ENCODE peak calls at places on chromosomes 5 and 9, in five cellular contexts. I is SK-N-SH, P is K562, Z is GM12878, S is H1. J is an unnamed sample.

GRCh38 chr5:73218552-73219171 is 45.7 kb downstream of the TMEM174 start:
- DNase-seq in I (no peak), P (no peak), Z (no peak), S (no peak), J (no peak)

GRCh38 chr5:55481293-55481900 is 53.4 kb downstream of the PLPP1 start:
- DNase-seq in I (no peak), P (no peak), Z (no peak), S (no peak), J (no peak)

GRCh38 chr5:116573617-116574431 is 799 bp downstream of the SEMA6A start:
- DNase-seq in I (peak), P (no peak), Z (no peak), S (no peak), J (no peak)

GRCh38 chr9:77897292-77897691 is 134.3 kb downstream of the GNAQ start:
- DNase-seq in I (peak), P (no peak), Z (no peak), S (no peak), J (peak)

GRCh38 chr9:110371411-110372013 is 33.8 kb upstream of the TXNDC8 start:
- DNase-seq in I (no peak), P (peak), Z (no peak), S (no peak), J (no peak)

GRCh38 chr5:172973931-172974330 is 9.6 kb upstream of the ATP6V0E1 start:
- DNase-seq in I (no peak), P (no peak), Z (no peak), S (no peak), J (no peak)

GRCh38 chr5:124658867-124659557 is 87.4 kb downstream of the ZNF608 start:
- DNase-seq in I (no peak), P (no peak), Z (no peak), S (no peak), J (no peak)

GRCh38 chr5:56339732-56340131 is 106.6 kb upstream of the ANKRD55 start:
- DNase-seq in I (no peak), P (no peak), Z (no peak), S (no peak), J (no peak)

GRCh38 chr5:112418412-112419049 is 546 bp downstream of the EPB41L4A start:
- DNase-seq in I (peak), P (no peak), Z (no peak), S (no peak), J (no peak)

GRCh38 chr5:35926389-35927051 is 11.9 kb downstream of the CAPSL start:
- DNase-seq in I (peak), P (peak), Z (no peak), S (no peak), J (peak)

GRCh38 chr9:126384926-126385325 is 58.3 kb downstream of the MVB12B start:
- DNase-seq in I (no peak), P (no peak), Z (no peak), S (no peak), J (no peak)

GRCh38 chr9:136296434-136297015 is 7.4 kb downstream of the CCDC187 start:
- DNase-seq in I (no peak), P (no peak), Z (no peak), S (no peak), J (no peak)

GRCh38 chr9:110764006-110764405 is 95.4 kb downstream of the MUSK start:
- DNase-seq in I (no peak), P (no peak), Z (no peak), S (no peak), J (no peak)

GRCh38 chr5:93150311-93151012 is 430.6 kb downstream of the NR2F1-AS1 start:
- DNase-seq in I (no peak), P (no peak), Z (no peak), S (no peak), J (no peak)

GRCh38 chr5:26231316-26231715 is 807.1 kb downstream of the CDH9 start:
- DNase-seq in I (no peak), P (no peak), Z (no peak), S (no peak), J (no peak)

GRCh38 chr9:70883056-70883455 is 238.4 kb downstream of the TRPM3 start:
- DNase-seq in I (no peak), P (no peak), Z (no peak), S (no peak), J (no peak)

GRCh38 chr5:137730331-137730730 is 5.6 kb downstream of the KLHL3 start:
- DNase-seq in I (no peak), P (no peak), Z (no peak), S (no peak), J (no peak)

GRCh38 chr9:826500-827280 is 14.8 kb upstream of the DMRT1 start:
- DNase-seq in I (no peak), P (peak), Z (no peak), S (no peak), J (no peak)

GRCh38 chr5:35436441-35437057 is 181.1 kb upstream of the SPEF2 start:
- DNase-seq in I (peak), P (peak), Z (no peak), S (no peak), J (peak)

GRCh38 chr9:33721674-33722358 is 73.5 kb upstream of the PRSS3 start:
- DNase-seq in I (peak), P (peak), Z (peak), S (peak), J (peak)

GRCh38 chr9:133905493-133905892 is 86.6 kb downstream of the VAV2 start:
- DNase-seq in I (no peak), P (no peak), Z (no peak), S (no peak), J (no peak)

GRCh38 chr9:72203205-72203803 is 54.1 kb downstream of the GDA start:
- DNase-seq in I (peak), P (peak), Z (no peak), S (no peak), J (peak)

GRCh38 chr5:135569755-135570452 is 8.9 kb downstream of the CXCL14 start:
- DNase-seq in I (peak), P (peak), Z (no peak), S (no peak), J (peak)

GRCh38 chr5:7856855-7857254 is 5.9 kb upstream of the CFAP90 start:
- DNase-seq in I (peak), P (peak), Z (no peak), S (no peak), J (peak)

GRCh38 chr5:94192658-94193391 is 425.6 kb downstream of the KIAA0825 start:
- DNase-seq in I (no peak), P (no peak), Z (no peak), S (no peak), J (no peak)

GRCh38 chr5:135073771-135074345 is 39.8 kb upstream of the PITX1 start:
- DNase-seq in I (no peak), P (no peak), Z (no peak), S (no peak), J (no peak)

GRCh38 chr5:31692561-31693221 is 53.8 kb downstream of the PDZD2 start:
- DNase-seq in I (no peak), P (no peak), Z (no peak), S (no peak), J (no peak)

GRCh38 chr9:11023201-11023600 is 410.4 kb upstream of the PTPRD start:
- DNase-seq in I (no peak), P (no peak), Z (no peak), S (no peak), J (no peak)

GRCh38 chr5:169808118-169808581 is 171.1 kb downstream of the DOCK2 start:
- DNase-seq in I (no peak), P (no peak), Z (no peak), S (peak), J (no peak)

GRCh38 chr5:169805937-169806700 is 169.0 kb downstream of the DOCK2 start:
- DNase-seq in I (no peak), P (no peak), Z (no peak), S (no peak), J (no peak)

GRCh38 chr5:169804861-169805260 is 167.8 kb downstream of the DOCK2 start:
- DNase-seq in I (no peak), P (no peak), Z (no peak), S (no peak), J (no peak)

GRCh38 chr5:169803077-169803981 is 166.3 kb downstream of the DOCK2 start:
- DNase-seq in I (peak), P (peak), Z (no peak), S (no peak), J (no peak)

DNA sequence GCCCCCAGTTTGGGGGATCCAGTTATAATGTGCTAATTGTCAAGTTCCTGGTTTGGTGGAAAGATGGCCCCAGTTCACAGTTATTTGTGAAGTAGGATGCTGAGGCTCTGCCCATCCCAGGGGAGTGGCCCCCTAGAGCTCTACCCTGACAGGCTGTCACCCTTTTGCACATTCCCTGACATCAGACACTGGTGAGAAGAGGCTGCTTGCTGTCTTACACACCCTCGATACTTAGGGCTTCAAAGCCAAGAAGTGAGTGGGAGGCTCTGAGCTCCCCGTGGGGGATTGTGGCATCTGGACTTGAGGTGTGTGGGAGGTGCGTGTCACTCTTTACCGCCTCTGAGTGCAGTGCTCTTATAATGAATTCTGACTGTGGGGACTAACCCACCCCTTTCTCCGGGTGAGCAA is 168.5 kb downstream of the DOCK2 start:
- DNase-seq in I (no peak), P (peak), Z (peak), S (no peak), J (no peak)
- TF ChIP-seq GABPA in I (no peak), P (no peak), Z (no peak), S (no peak), J (no peak)

GRCh38 chr5:78808818-78809217 is 160.2 kb upstream of the LHFPL2 start:
- DNase-seq in I (peak), P (no peak), Z (no peak), S (no peak), J (no peak)

GRCh38 chr5:78808380-78808779 is 159.8 kb upstream of the LHFPL2 start:
- DNase-seq in I (no peak), P (no peak), Z (no peak), S (no peak), J (no peak)

GRCh38 chr5:78805474-78806124 is 157.0 kb upstream of the LHFPL2 start:
- DNase-seq in I (peak), P (no peak), Z (no peak), S (no peak), J (no peak)

GRCh38 chr5:78804995-78805394 is 156.4 kb upstream of the LHFPL2 start:
- DNase-seq in I (no peak), P (no peak), Z (no peak), S (no peak), J (no peak)

DNA sequence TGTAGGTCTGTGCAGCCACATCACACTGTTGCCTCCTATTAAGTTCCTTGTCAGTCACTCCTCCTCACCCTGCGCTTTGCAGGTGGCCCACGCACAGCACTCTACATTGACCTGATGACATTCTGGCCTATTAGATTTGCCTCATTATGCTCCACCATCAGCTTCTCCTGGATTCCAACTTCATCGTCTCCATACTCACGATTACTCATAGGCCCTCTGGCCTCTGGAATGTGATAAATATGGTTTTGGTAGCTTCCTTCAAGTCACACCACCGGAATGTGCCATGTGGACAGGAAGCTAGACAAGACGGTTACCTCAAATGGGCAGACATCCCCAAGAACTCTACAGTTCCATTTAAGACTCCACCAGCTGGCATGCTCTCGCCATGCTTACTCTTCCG is 158.0 kb upstream of the LHFPL2 start:
- DNase-seq in I (no peak), P (no peak), Z (no peak), S (no peak), J (no peak)
- H3K4me2 ChIP-seq in I (peak), P (no peak), Z (no peak), S (no peak), J (no peak)

GRCh38 chr5:126234563-126235195 is 188.5 kb upstream of the GRAMD2B start:
- DNase-seq in I (peak), P (no peak), Z (no peak), S (no peak), J (peak)
- TF ChIP-seq JUND in I (no peak), P (no peak), Z (no peak), S (no peak), J (no peak)

GRCh38 chr5:142548739-142549275 is 137.1 kb downstream of the FGF1 start:
- DNase-seq in I (peak), P (peak), Z (peak), S (peak), J (peak)

GRCh38 chr5:142545653-142546322 is 140.1 kb downstream of the FGF1 start:
- DNase-seq in I (no peak), P (no peak), Z (no peak), S (no peak), J (no peak)

GRCh38 chr5:142549834-142550233 is 136.1 kb downstream of the FGF1 start:
- DNase-seq in I (no peak), P (no peak), Z (no peak), S (no peak), J (no peak)

GRCh38 chr5:142544946-142545652 is 140.8 kb downstream of the FGF1 start:
- DNase-seq in I (no peak), P (no peak), Z (no peak), S (no peak), J (no peak)

DNA sequence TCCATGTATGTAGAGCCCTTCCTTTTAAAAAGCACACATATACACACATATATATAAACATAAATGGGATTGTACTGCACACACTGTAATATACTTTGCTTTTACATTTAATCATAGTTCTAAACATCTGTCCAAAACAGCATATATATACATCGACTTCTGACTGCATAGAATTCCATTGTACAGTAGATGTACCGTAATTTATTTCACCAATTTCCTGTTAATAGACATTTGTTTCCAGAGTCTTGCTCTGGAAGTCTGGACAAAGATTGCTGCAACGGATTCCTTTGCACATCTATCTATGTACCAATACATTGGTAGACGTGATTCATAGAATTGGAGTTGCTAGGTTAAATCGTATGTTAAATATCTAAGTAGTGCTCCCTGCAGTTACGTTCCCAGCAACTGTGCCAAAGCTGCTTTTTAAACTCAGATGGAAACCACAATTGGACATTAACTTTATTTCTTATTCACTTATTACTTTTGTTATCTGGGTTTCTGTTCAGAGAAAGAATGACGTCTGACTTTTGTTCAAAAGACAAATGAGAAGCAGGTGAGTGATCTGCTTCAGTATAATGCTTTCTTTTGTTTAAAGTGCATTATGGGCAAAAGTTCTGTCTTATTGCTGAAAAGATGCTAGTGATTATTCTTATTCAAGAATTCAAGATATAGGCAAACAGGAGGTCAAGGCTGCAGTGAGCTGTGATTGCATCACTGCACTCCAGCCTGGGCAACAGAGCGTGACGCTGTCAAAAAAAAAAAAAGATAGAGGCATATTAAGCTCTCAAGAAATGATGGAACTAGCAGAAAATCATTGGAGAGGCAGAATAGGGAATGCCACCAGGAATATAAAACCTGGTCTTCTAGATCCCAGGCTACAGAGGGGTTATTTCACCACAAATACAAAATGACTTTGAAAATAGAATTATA is 138.2 kb downstream of the FGF1 start:
- DNase-seq in I (no peak), P (no peak), Z (no peak), S (no peak), J (no peak)
- TF ChIP-seq GABPA in I (no peak), P (no peak), Z (no peak), S (no peak), J (no peak)

DNA sequence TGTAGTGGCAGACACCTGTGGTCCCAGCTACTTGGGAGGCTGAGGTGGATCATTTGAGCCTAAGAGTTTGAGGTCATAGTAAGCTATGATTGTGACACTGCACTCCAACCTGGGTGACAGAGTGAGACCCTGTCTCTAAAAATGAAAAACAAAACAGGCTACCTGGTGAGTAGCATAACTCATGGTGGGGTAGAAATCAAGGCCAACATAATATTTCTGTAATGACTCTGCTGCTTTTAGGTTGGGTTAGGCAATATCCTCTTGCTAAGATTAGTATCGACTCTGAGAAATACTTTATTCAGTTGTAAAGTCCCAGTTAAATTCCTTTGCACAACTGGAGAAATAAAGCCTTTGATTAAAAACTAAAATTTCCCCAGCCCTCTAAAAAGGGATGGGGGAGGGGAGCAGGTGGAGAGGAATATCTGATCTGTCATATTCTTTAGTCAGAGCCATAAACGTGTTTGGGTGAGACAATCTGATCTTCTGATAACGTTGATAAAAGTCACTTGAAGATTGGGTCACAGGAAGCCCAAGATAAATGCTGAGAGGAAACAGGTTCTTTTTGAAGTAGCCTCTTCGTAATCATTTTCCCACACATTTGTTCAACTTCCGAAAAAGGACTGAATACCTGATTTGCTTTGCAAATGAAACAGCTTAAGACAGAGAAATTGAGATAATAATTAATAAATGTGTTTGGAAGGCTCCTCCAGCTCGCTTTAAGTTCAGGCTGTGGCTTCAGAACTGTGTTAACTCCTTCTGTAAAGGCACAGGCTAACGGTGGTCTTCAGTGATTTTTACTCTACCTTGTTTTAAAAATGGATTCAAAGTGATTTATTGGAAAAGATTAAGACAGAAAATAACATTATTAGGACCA is 15.0 kb downstream of the IL4 start:
- DNase-seq in I (no peak), P (no peak), Z (no peak), S (no peak), J (no peak)
- H3K4me2 ChIP-seq in I (no peak), P (no peak), Z (no peak), S (no peak), J (no peak)

DNA sequence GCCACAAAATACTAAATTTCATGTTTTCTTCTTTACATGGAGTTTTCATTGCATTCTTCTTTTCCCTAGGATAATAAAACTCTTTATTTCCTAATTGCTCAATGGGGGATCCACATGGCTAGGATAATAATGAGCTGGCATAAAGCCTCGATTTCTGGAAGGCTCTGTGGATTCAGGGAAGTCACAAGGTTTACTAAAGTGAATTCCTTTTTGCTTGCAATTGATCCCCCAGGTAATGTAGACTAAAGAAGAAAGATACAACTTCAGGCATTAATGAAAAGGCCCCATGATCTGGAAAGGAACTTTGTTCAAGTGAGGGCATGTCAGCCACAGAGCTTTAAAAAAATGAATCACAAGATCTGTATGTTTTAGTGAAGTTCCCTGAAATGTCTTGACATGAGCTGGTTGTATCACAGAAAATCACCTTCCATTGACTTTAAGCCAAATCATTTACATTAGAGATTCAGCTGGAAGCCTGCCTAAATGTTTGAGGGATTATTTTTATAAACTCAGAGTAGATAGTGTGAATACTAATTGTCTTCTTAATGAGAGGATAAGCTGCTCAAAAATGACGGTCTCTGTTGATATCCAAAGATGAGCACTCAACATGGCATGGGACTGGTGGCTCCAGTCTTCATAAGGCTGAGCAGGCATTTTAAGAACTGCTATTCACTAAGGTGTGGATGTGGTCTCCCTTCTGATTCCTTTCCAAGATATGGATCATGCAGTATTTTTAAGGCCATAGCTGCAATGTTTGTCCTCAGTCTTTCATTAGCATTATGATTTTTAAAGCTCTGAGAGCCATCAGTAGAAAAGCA is 377.3 kb upstream of the RIOK2 start:
- DNase-seq in I (no peak), P (no peak), Z (no peak), S (no peak), J (no peak)
- TF ChIP-seq JUND in I (no peak), P (no peak), Z (no peak), S (no peak), J (no peak)

J was measured in HepG2.